ENCODE peak calls at places on chromosome 13, in four cellular contexts. A is lower leg skin, R is ovary, I is heart left ventricle. V is an unnamed sample.

GRCh38 chr13:80239116-80239515 is 101.8 kb downstream of the SPRY2 start:
- DNase-seq in A (no peak), R (no peak), I (no peak), V (no peak)

GRCh38 chr13:21501709-21502108 is 42.6 kb upstream of the ZDHHC20 start:
- DNase-seq in A (no peak), R (no peak), I (no peak), V (no peak)

GRCh38 chr13:80341771-80342271 is 895 bp upstream of the SPRY2 start:
- DNase-seq in A (no peak), R (peak), I (peak), V (no peak)

GRCh38 chr13:51832471-51833152 is 12.4 kb downstream of the TMEM272 start:
- DNase-seq in A (no peak), R (no peak), I (peak), V (peak)

GRCh38 chr13:35191883-35192282 is 249.8 kb downstream of the NBEA start:
- DNase-seq in A (no peak), R (no peak), I (no peak), V (no peak)

GRCh38 chr13:39618546-39618945 is 15.6 kb upstream of the LHFPL6 start:
- DNase-seq in A (no peak), R (no peak), I (no peak), V (no peak)

GRCh38 chr13:21310220-21310619 is 133.8 kb downstream of the MRPL57 start:
- DNase-seq in A (no peak), R (no peak), I (no peak), V (no peak)

GRCh38 chr13:108332791-108333190 is 63.3 kb downstream of the TNFSF13B start:
- DNase-seq in A (no peak), R (no peak), I (no peak), V (no peak)

GRCh38 chr13:100493418-100493817 is 95.2 kb downstream of the GGACT start:
- DNase-seq in A (no peak), R (no peak), I (no peak), V (no peak)

GRCh38 chr13:34764246-34764645 is 177.8 kb upstream of the NBEA start:
- DNase-seq in A (no peak), R (no peak), I (no peak), V (no peak)

GRCh38 chr13:99471231-99472202 is 29.8 kb upstream of the TM9SF2 start:
- DNase-seq in A (no peak), R (no peak), I (no peak), V (no peak)

GRCh38 chr13:59823495-59823894 is 340.2 kb downstream of the DIAPH3 start:
- DNase-seq in A (no peak), R (no peak), I (no peak), V (no peak)

GRCh38 chr13:111661052-111661451 is 340.6 kb downstream of the TEX29 start:
- DNase-seq in A (no peak), R (no peak), I (no peak), V (no peak)

GRCh38 chr13:44306401-44307192 is 67.0 kb upstream of the SERP2 start:
- DNase-seq in A (no peak), R (peak), I (peak), V (no peak)

GRCh38 chr13:23966691-23967615 is 69.7 kb upstream of the C1QTNF9B start:
- DNase-seq in A (no peak), R (no peak), I (no peak), V (no peak)

GRCh38 chr13:32537580-32538233 is 888 bp downstream of the N4BP2L2 start:
- DNase-seq in A (peak), R (peak), I (peak), V (no peak)

GRCh38 chr13:63124863-63125262 is 1709.2 kb upstream of the PCDH20 start:
- DNase-seq in A (no peak), R (no peak), I (no peak), V (no peak)

GRCh38 chr13:107095876-107096275 is 527.9 kb upstream of the ARGLU1 start:
- DNase-seq in A (no peak), R (no peak), I (no peak), V (no peak)

GRCh38 chr13:55567721-55568625 is 1572.7 kb upstream of the PRR20A start:
- DNase-seq in A (no peak), R (no peak), I (no peak), V (no peak)

GRCh38 chr13:108915095-108915633 is 285.8 kb downstream of the MYO16 start:
- DNase-seq in A (no peak), R (no peak), I (no peak), V (no peak)

GRCh38 chr13:89402211-89402610 is 1731.0 kb downstream of the SLITRK5 start:
- DNase-seq in A (no peak), R (no peak), I (no peak), V (no peak)

GRCh38 chr13:51125495-51126226 is 14.6 kb upstream of the C13orf42 start:
- DNase-seq in A (peak), R (no peak), I (peak), V (peak)

GRCh38 chr13:77213644-77214043 is 113.2 kb downstream of the MYCBP2 start:
- DNase-seq in A (no peak), R (no peak), I (no peak), V (no peak)

GRCh38 chr13:26558074-26558805 is 757 bp downstream of the WASF3 start:
- DNase-seq in A (no peak), R (peak), I (no peak), V (no peak)

GRCh38 chr13:59176775-59177174 is 987.0 kb downstream of the DIAPH3 start:
- DNase-seq in A (no peak), R (no peak), I (no peak), V (no peak)

GRCh38 chr13:31096624-31097302 is 64.9 kb downstream of the HSPH1 start:
- DNase-seq in A (no peak), R (no peak), I (no peak), V (no peak)

GRCh38 chr13:111658150-111659100 is 338.0 kb downstream of the TEX29 start:
- DNase-seq in A (no peak), R (no peak), I (no peak), V (no peak)

GRCh38 chr13:33999830-34000605 is 182.1 kb downstream of the RFC3 start:
- DNase-seq in A (no peak), R (no peak), I (no peak), V (no peak)

GRCh38 chr13:72125561-72125960 is 258.6 kb upstream of the DACH1 start:
- DNase-seq in A (no peak), R (no peak), I (no peak), V (no peak)

GRCh38 chr13:110642291-110642981 is 27.1 kb downstream of the NAXD start:
- DNase-seq in A (no peak), R (no peak), I (no peak), V (no peak)
- TF ChIP-seq POLR2A in A (no peak), R (no peak), I (no peak), V (no peak)

GRCh38 chr13:48977973-48978372 is 2.3 kb downstream of the FNDC3A start:
- DNase-seq in A (no peak), R (no peak), I (no peak), V (no peak)

GRCh38 chr13:48975926-48976676 is 389 bp downstream of the FNDC3A start:
- DNase-seq in A (peak), R (peak), I (peak), V (peak)

GRCh38 chr13:48978942-48979601 is 3.4 kb downstream of the FNDC3A start:
- DNase-seq in A (no peak), R (no peak), I (no peak), V (no peak)

GRCh38 chr13:48975101-48975925 is at the start of gene FNDC3A:
- DNase-seq in A (peak), R (peak), I (peak), V (peak)

DNA sequence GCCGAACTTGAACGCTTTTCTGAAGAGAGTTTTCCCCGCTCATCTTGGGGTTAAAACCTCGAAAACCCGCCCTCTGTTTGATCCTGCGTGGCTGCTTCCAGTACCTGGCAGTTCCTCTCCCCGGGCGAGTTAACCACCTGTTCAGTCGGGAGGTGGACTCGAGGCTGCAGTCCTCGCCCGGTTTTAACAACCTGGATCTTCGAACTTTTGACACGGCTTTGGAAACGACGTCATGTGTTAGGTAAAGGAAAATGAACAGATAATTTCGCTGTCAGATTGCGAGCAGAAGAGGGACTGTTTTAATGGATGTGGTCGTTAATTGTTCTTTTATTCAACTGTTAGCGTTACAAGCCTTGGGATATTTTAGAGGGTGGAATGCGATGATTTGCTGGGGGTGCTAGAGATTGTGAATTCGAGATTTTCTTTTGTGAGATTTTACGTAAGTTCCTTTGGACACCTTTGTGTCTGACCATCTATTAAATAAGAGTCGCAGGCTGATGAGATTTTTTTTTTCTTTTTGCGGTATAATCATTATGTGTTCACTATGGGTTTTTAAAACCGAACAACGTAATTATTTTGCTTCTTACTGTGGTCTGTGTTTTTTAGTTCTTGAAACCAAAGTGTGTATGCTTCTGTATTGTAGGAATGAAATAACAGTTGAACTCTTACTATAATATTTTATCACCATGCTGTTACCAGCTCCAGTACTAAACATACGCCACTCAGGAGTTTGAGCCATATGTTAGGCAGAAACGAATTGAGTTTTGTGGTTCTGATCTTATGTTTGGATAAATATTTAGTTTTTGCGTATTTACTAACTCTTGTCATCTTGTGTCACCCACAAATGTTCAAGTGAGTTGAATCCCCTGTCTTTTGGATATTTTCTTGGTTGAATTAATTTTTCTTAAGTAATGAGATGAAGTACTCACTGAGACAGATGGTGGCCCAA is 1.2 kb downstream of the FNDC3A start:
- DNase-seq in A (peak), R (no peak), I (no peak), V (no peak)
- TF ChIP-seq POLR2A in A (no peak), R (no peak), I (no peak), V (peak)

DNA sequence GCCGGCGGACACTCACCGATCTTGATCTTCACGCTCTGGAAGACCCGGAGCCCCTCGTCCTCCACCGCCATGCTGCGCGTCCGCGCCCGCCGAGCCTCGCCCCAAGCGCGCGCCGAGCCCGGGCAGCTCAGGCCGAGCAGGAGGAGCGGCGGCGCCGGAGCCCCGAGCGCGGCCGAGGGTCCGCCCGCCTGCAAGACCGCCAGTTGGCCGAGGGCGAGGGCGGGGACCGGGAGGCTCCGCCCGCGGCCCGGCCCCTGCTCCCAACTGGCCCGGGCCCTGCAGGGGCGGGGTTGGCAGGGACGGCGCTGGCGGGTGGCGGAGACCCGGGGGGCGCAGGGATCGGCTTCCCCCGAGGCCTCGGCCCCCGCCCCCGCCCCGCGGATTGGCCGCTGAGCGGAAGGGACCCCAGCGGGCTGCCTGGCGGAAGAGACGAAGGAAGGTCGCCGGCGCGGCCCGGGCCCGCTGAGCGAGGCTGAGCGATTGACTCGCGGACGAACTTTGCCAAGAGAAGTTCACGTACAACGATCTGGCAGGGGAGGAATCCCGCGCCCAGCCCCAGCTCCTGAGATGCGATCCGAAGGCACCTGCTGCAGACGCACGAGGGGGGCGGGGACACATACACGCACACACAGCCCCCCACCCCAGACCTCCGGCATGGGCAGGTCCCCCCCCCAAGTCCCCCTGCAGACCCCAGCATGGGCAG is at the start of gene RASA3:
- DNase-seq in A (no peak), R (peak), I (peak), V (peak)
- TF ChIP-seq POLR2A in A (no peak), R (no peak), I (peak), V (peak)

GRCh38 chr13:29594310-29594709 is 1.2 kb downstream of the SLC7A1 start:
- DNase-seq in A (peak), R (no peak), I (no peak), V (peak)

GRCh38 chr13:29593605-29594297 is 1.7 kb downstream of the SLC7A1 start:
- DNase-seq in A (no peak), R (no peak), I (no peak), V (no peak)

GRCh38 chr13:29595380-29596063 is at the start of gene SLC7A1:
- DNase-seq in A (peak), R (peak), I (peak), V (peak)

GRCh38 chr13:29596064-29596418 is 553 bp upstream of the SLC7A1 start:
- DNase-seq in A (no peak), R (no peak), I (no peak), V (no peak)

GRCh38 chr13:29594710-29595379 is 643 bp downstream of the SLC7A1 start:
- DNase-seq in A (peak), R (peak), I (peak), V (peak)
- TF ChIP-seq POLR2A in A (no peak), R (peak), I (no peak), V (peak)

DNA sequence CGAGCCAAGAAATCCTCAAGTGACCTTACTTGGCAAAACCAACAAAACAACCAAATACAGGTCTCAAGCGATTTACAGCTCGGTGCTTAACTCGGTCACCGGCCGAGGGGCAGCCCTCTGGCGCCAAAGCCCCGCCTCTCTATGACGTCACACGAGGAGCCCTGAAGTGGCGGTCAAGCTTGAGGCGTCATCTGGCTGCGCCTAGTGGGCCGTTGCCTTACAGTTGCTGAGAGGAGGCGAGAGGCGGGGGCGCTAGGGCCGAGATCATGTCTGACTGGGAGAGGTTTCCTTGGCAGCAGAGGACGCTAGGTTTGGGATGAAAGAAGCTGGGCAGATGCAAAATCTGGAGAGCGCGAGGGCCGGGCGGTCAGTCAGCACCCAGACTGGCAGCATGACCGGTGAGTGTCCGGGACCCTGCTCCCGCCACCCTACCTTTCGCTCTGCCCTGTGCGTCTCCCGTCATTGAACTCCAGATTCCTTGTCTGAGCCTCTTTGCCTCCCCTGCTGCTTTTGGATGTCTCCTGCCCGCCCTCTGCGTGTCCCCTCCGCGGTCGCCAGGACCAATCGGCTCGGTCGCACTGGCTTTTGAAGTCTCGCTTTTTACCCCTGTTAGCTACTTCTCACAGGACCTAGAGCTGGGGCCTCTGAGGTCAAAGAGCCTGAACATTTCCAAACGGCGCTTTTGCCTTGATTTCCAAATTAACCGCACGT is at the start of gene CDADC1:
- DNase-seq in A (peak), R (peak), I (peak), V (peak)
- TF ChIP-seq POLR2A in A (no peak), R (peak), I (peak), V (peak)

GRCh38 chr13:45879666-45880065 is 28.1 kb upstream of the SIAH3 start:
- DNase-seq in A (no peak), R (no peak), I (peak), V (no peak)

GRCh38 chr13:45875951-45876350 is 24.4 kb upstream of the SIAH3 start:
- DNase-seq in A (no peak), R (no peak), I (no peak), V (no peak)

GRCh38 chr13:45880242-45880641 is 28.7 kb upstream of the SIAH3 start:
- DNase-seq in A (no peak), R (no peak), I (no peak), V (no peak)

GRCh38 chr13:45876781-45877180 is 25.2 kb upstream of the SIAH3 start:
- DNase-seq in A (no peak), R (no peak), I (no peak), V (no peak)

DNA sequence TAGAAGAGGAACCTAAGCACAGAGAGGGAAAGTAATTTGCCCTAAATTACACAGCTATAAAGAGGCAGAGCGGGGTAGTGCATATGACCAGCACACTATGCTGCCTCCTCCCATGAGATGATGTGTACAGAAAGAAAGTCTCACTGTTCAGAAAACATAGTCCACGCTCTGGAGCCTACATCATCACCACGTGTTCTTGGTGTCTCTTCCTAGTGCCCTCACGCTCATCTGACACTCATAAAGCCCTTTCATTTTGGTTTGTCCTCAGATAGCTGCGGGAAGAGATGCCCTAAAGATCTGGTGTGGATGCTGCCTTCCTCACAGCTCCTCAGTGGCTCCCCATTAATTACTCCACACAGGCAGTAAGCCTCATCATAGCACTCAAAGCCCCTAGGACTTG is 27.4 kb upstream of the SIAH3 start:
- DNase-seq in A (no peak), R (no peak), I (no peak), V (no peak)
- TF ChIP-seq POLR2A in A (no peak), R (no peak), I (no peak), V (no peak)

DNA sequence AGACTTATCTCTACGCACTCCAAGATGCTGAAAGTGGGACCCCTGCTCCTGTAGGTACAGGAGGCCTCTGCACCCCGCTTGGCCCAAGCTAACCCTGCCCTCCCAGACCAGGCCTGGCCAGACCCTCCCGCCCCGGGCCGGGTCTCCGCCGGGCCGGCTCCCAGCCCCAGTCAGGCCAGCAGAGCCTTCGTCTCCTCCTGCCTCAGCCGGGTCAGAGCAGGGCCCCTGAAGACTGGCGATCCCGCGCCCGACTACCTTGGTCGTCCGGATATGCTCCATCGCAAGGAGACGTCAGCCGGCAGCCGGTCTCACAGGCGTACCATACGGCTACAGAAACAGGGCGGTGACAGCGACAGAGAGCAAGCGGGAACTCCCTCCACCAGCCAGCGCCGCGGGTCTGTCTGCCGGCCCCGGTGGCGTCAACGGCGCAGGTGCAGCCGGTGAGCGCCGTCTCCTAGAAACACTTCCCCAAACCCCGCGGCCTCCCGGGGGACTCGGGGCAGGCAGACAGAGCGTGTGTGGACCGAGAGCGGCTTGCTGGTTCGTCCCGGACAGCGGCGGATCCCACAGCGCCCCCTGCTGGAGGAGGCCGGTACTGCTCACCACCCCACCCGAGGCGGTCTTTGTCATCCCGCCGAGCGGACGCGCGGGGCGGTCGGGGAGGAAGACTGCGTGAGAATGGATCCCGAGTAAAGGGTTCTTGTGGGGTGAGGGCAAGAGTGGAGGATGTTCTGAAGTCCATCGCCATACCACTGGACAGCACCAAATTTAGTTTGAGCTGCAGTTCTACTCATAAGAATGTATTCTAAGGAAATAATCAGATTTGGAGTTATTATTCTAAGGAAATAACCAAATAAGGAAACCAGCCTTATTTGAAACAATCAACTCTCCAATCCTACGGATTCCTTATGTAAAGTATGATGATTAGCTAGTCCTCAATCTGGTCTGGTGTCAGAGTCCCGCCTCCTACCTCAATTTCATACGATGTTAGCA is at the start of gene MTMR6:
- DNase-seq in A (peak), R (peak), I (peak), V (peak)
- TF ChIP-seq POLR2A in A (no peak), R (peak), I (peak), V (peak)

V was measured in GM12892.